ENCODE peak calls at places on chromosomes 11 and 22, in five cellular contexts. G is mucosa of descending colon; L is lung; A is activated naive CD4-positive, alpha-beta T cell; H is EH. N is an unnamed sample.

GRCh38 chr11:134752964-134753804 is 341.1 kb upstream of the B3GAT1 start:
- DNase-seq in H (no peak), A (no peak), L (peak), G (no peak), N (no peak)

GRCh38 chr11:44235765-44236201 is 74.2 kb downstream of the ALX4 start:
- DNase-seq in G (no peak), L (no peak), A (no peak), H (no peak), N (no peak)

GRCh38 chr11:67520856-67521824 is 2.1 kb downstream of the CABP2 start:
- DNase-seq in G (no peak), H (no peak), A (no peak), L (no peak), N (no peak)

GRCh38 chr11:16512842-16513241 is 156.5 kb upstream of the SOX6 start:
- DNase-seq in A (no peak), G (no peak), L (no peak), H (no peak), N (no peak)

GRCh38 chr11:120432056-120433018 is 79.2 kb upstream of the GRIK4 start:
- DNase-seq in L (peak), G (no peak), H (peak), A (no peak), N (peak)

GRCh38 chr11:18721576-18722292 is 4.3 kb downstream of the IGSF22 start:
- DNase-seq in L (peak), A (no peak), G (no peak), H (peak), N (no peak)

GRCh38 chr11:7574491-7575129 is 60.8 kb downstream of the PPFIBP2 start:
- DNase-seq in A (no peak), H (peak), L (no peak), G (no peak), N (no peak)

GRCh38 chr22:39220450-39220849 is 24.3 kb downstream of the PDGFB start:
- DNase-seq in G (peak), H (no peak), L (no peak), A (no peak), N (no peak)

GRCh38 chr11:63639195-63639832 is 25.1 kb upstream of the PLAAT3 start:
- DNase-seq in G (no peak), H (peak), L (no peak), A (no peak), N (no peak)

GRCh38 chr11:94678236-94678635 is 89.9 kb upstream of the AMOTL1 start:
- DNase-seq in H (peak), G (no peak), L (no peak), A (no peak), N (no peak)

GRCh38 chr22:43007519-43008102 is 7.3 kb downstream of the PACSIN2 start:
- DNase-seq in A (no peak), L (peak), H (peak), G (peak), N (no peak)

GRCh38 chr11:5597953-5598352 is 1.5 kb downstream of the TRIM6 start:
- DNase-seq in L (no peak), H (no peak), A (no peak), G (no peak), N (no peak)

GRCh38 chr11:119699227-119699626 is 29.8 kb downstream of the NECTIN1 start:
- DNase-seq in A (no peak), L (no peak), G (peak), H (peak), N (peak)

GRCh38 chr11:9170450-9170849 is 79.1 kb upstream of the SCUBE2 start:
- DNase-seq in H (peak), A (no peak), L (no peak), G (no peak), N (no peak)

GRCh38 chr22:40709752-40710413 is 30.6 kb downstream of the MCHR1 start:
- DNase-seq in G (no peak), L (no peak), A (no peak), H (peak), N (peak)

GRCh38 chr11:78690588-78690987 is 115.9 kb upstream of the NARS2 start:
- DNase-seq in L (no peak), G (no peak), H (peak), A (no peak), N (no peak)

GRCh38 chr11:46361283-46362145 is 14.3 kb downstream of the DGKZ start:
- DNase-seq in L (peak), G (no peak), H (peak), A (no peak), N (peak)

GRCh38 chr11:101974255-101974654 is 57.9 kb upstream of the ANGPTL5 start:
- DNase-seq in G (no peak), H (peak), A (no peak), L (no peak), N (no peak)

GRCh38 chr11:73139476-73140198 is 2.5 kb downstream of the FCHSD2 start:
- DNase-seq in A (no peak), H (peak), L (no peak), G (no peak), N (no peak)

GRCh38 chr22:40462195-40462988 is 92.0 kb downstream of the SGSM3 start:
- DNase-seq in L (no peak), A (no peak), G (no peak), H (no peak), N (no peak)

GRCh38 chr11:8809185-8809584 is 101.8 kb upstream of the AKIP1 start:
- DNase-seq in L (no peak), A (no peak), G (no peak), H (peak), N (no peak)

GRCh38 chr11:68933605-68934320 is 30.1 kb downstream of the IGHMBP2 start:
- DNase-seq in G (no peak), H (no peak), A (no peak), L (no peak), N (no peak)

GRCh38 chr11:72037554-72038311 is 39.0 kb downstream of the IL18BP start:
- DNase-seq in G (no peak), H (peak), A (no peak), L (no peak), N (peak)

GRCh38 chr11:124920870-124921609 is 2.0 kb downstream of the HEPN1 start:
- DNase-seq in A (peak), H (peak), G (peak), L (peak), N (peak)

GRCh38 chr11:64809781-64810241 is 540 bp downstream of the MEN1 start:
- DNase-seq in G (peak), H (peak), A (no peak), L (peak), N (no peak)

GRCh38 chr11:120546312-120547205 is 35.0 kb downstream of the GRIK4 start:
- DNase-seq in H (peak), L (peak), A (no peak), G (peak), N (no peak)

GRCh38 chr11:131588057-131588456 is 217.6 kb downstream of the NTM start:
- DNase-seq in H (no peak), G (no peak), A (no peak), L (no peak), N (no peak)

GRCh38 chr11:94702481-94702880 is 65.7 kb upstream of the AMOTL1 start:
- DNase-seq in H (no peak), G (no peak), L (no peak), A (no peak), N (no peak)

GRCh38 chr11:113162590-113162961 is 151.8 kb upstream of the TTC12 start:
- DNase-seq in L (no peak), H (no peak), G (no peak), A (no peak), N (no peak)

N was measured in heart left ventricle.